ENCODE peak calls at places on chromosome 7, in six cellular contexts. I, D, V, A, L and M are unnamed samples.

GRCh38 chr7:41147651-41148360 is 555.1 kb downstream of the INHBA start:
- DNase-seq in V (no peak), D (no peak), I (no peak), A (no peak), L (no peak), M (no peak)

GRCh38 chr7:75996476-75996875 is 2.1 kb upstream of the TMEM120A start:
- DNase-seq in V (no peak), A (no peak), I (no peak), L (no peak), D (no peak), M (no peak)

GRCh38 chr7:4739528-4739992 is 35.9 kb upstream of the AP5Z1 start:
- DNase-seq in V (peak; percentile 66), D (peak; percentile 41), L (peak; percentile 76), I (no peak), A (peak; percentile 65), M (no peak)

GRCh38 chr7:105319578-105319977 is 69.1 kb downstream of the SRPK2 start:
- DNase-seq in V (no peak), L (no peak), I (no peak), A (no peak), D (no peak), M (no peak)

GRCh38 chr7:121372376-121373024 is 23.6 kb downstream of the FAM3C start:
- DNase-seq in D (no peak), L (no peak), I (no peak), A (peak; percentile 29), V (no peak), M (no peak)

GRCh38 chr7:103735377-103735776 is 254.1 kb downstream of the RELN start:
- DNase-seq in I (no peak), L (peak; percentile 63), V (no peak), D (no peak), A (peak; percentile 87), M (no peak)

GRCh38 chr7:139505563-139505962 is 17.9 kb upstream of the CLEC2L start:
- DNase-seq in A (no peak), D (peak; percentile 25), I (no peak), V (no peak), L (no peak), M (no peak)

GRCh38 chr7:141210862-141211261 is 137.0 kb downstream of the TMEM178B start:
- DNase-seq in L (no peak), I (no peak), A (no peak), D (no peak), V (no peak), M (no peak)

GRCh38 chr7:12731214-12731656 is 43.8 kb downstream of the ARL4A start:
- DNase-seq in A (peak; percentile 41), V (no peak), D (no peak), L (no peak), I (no peak), M (no peak)

GRCh38 chr7:39733881-39734571 is 110.7 kb downstream of the RALA start:
- DNase-seq in I (no peak), D (peak; percentile 28), L (peak; percentile 80), A (peak; percentile 86), V (no peak), M (no peak)

GRCh38 chr7:1693991-1694524 is 24.0 kb downstream of the ELFN1 start:
- DNase-seq in D (no peak), L (peak; percentile 63), V (no peak), A (peak; percentile 83), I (no peak), M (peak; percentile 12)

GRCh38 chr7:98126311-98127142 is 19.9 kb downstream of the LMTK2 start:
- DNase-seq in V (no peak), L (no peak), A (no peak), I (no peak), D (no peak), M (no peak)

GRCh38 chr7:17060051-17060450 is 178.3 kb upstream of the AGR3 start:
- DNase-seq in D (no peak), L (no peak), I (no peak), V (no peak), A (no peak), M (no peak)

GRCh38 chr7:7129381-7129780 is 53.0 kb upstream of the C1GALT1 start:
- DNase-seq in V (no peak), A (no peak), D (no peak), L (no peak), I (no peak), M (no peak)

GRCh38 chr7:133052357-133052756 is 29.5 kb downstream of the CHCHD3 start:
- DNase-seq in A (no peak), I (no peak), L (no peak), V (no peak), D (no peak), M (no peak)

GRCh38 chr7:103880201-103880600 is 109.3 kb downstream of the RELN start:
- DNase-seq in D (no peak), V (no peak), I (no peak), L (no peak), A (no peak), M (no peak)

GRCh38 chr7:157544980-157545680 is 208.3 kb downstream of the DNAJB6 start:
- DNase-seq in D (no peak), I (no peak), V (no peak), A (no peak), L (no peak), M (no peak)

GRCh38 chr7:43569424-43569823 is 13.5 kb upstream of the STK17A start:
- DNase-seq in D (no peak), I (no peak), V (no peak), L (peak; percentile 96), A (peak; percentile 82), M (peak; percentile 37)

GRCh38 chr7:100865372-100865911 is 1.7 kb upstream of the TRIP6 start:
- DNase-seq in A (peak; percentile 83), V (no peak), I (no peak), D (no peak), L (no peak), M (no peak)

GRCh38 chr7:472640-472957 is 47.0 kb downstream of the PDGFA start:
- DNase-seq in L (no peak), A (no peak), I (no peak), V (no peak), D (no peak), M (no peak)

GRCh38 chr7:114956702-114957101 is 34.8 kb downstream of the MDFIC start:
- DNase-seq in V (no peak), I (no peak), A (no peak), D (no peak), L (no peak), M (no peak)

GRCh38 chr7:123410273-123410928 is 124.0 kb downstream of the IQUB start:
- DNase-seq in A (peak; percentile 87), I (no peak), D (no peak), V (no peak), L (peak; percentile 71), M (no peak)

GRCh38 chr7:116633131-116633988 is 38.6 kb upstream of the MET start:
- DNase-seq in V (no peak), I (no peak), L (no peak), D (no peak), A (peak; percentile 13), M (no peak)

GRCh38 chr7:83466956-83467355 is 182.0 kb downstream of the SEMA3E start:
- DNase-seq in L (no peak), I (no peak), D (no peak), V (no peak), A (no peak), M (no peak)